ENCODE peak calls at places on chromosomes 13 and 19, in four cellular contexts. G is body of pancreas, C is mesenchymal stem cell, S is neural progenitor cell. X is an unnamed sample. For H3K4me1 and H3K27me3, the result is how much of the 10 kb centered on the place peaks cover.

GRCh38 chr19:1355974-1356865 is 27.5 kb upstream of the NDUFS7 start:
- DNase-seq in G (no peak), C (peak), S (peak), X (no peak)

GRCh38 chr13:77699059-77699680 is 1.7 kb downstream of the SLAIN1 start:
- DNase-seq in G (no peak), C (peak), S (no peak), X (no peak)

GRCh38 chr13:101596803-101597202 is 144.3 kb downstream of the ITGBL1 start:
- DNase-seq in G (no peak), C (no peak), S (no peak), X (no peak)

GRCh38 chr19:55638864-55639359 is 1.9 kb upstream of the ZNF580 start:
- DNase-seq in G (no peak), C (peak), S (peak), X (peak)

GRCh38 chr13:25932353-25932752 is 119.5 kb downstream of the SHISA2 start:
- DNase-seq in G (no peak), C (no peak), S (peak), X (no peak)

GRCh38 chr19:17848598-17849292 is 963 bp upstream of the JAK3 start:
- DNase-seq in G (no peak), C (no peak), S (peak), X (no peak)

GRCh38 chr19:16226878-16227836 is 29.4 kb downstream of the AP1M1 start:
- DNase-seq in G (no peak), C (no peak), S (no peak), X (no peak)

GRCh38 chr19:12090807-12091206 is 26.3 kb downstream of the ZNF844 start:
- DNase-seq in G (peak), C (peak), S (peak), X (peak)

GRCh38 chr19:43759515-43759914 is 4.8 kb upstream of the SMG9 start:
- DNase-seq in G (no peak), C (peak), S (no peak), X (peak)

GRCh38 chr19:2154587-2155075 is 3.3 kb upstream of the AP3D1 start:
- DNase-seq in G (no peak), C (no peak), S (no peak), X (peak)

GRCh38 chr19:18605546-18606280 is 886 bp downstream of the CRLF1 start:
- DNase-seq in G (no peak), C (no peak), S (peak), X (no peak)

GRCh38 chr13:66443926-66444325 is 786.2 kb downstream of the PCDH9 start:
- DNase-seq in G (no peak), C (peak), S (no peak), X (no peak)

GRCh38 chr13:112768795-112769411 is 79.1 kb downstream of the ATP11A start:
- DNase-seq in G (no peak), C (no peak), S (no peak), X (no peak)

GRCh38 chr19:45468803-45469131 is 971 bp downstream of the FOSB start:
- DNase-seq in G (no peak), C (no peak), S (no peak), X (peak)

GRCh38 chr13:51821666-51822065 is 17.7 kb upstream of the DHRS12 start:
- DNase-seq in G (no peak), C (no peak), S (no peak), X (no peak)

GRCh38 chr13:51822106-51822840 is 18.3 kb upstream of the DHRS12 start:
- DNase-seq in G (no peak), C (no peak), S (no peak), X (no peak)

GRCh38 chr13:51823861-51824260 is 19.9 kb upstream of the DHRS12 start:
- DNase-seq in G (no peak), C (no peak), S (no peak), X (no peak)

GRCh38 chr13:51825165-51825592 is 19.8 kb downstream of the TMEM272 start:
- DNase-seq in G (no peak), C (no peak), S (no peak), X (peak)

DNA sequence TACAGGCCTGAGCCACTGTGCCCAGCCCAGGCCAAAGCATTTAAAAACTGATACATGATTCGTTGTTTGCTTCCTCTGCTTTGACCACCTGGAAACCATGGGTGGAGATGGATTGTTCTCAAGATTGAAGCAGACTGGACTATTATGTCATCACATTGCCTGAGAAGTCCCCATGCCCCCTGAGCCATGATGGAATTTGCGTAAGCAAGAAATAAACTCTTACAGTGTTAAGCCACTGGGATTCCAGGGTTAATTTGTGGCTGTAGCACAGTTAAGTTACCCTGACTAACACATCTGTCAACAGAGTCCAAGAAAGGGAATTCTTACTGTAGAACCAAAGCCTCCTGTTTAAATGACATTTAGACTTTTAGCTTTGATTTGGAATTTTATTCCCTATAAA is 19.4 kb upstream of the DHRS12 start:
- DNase-seq in G (no peak), C (no peak), S (no peak), X (no peak)
- H3K4me1 ChIP-seq in G (under half), C (under half), S (under half), X (under half)

GRCh38 chr13:93180376-93180966 is 46.1 kb upstream of the GPC6 start:
- DNase-seq in G (no peak), C (peak), S (no peak), X (peak)
- H3K4me3 ChIP-seq in G (no peak), C (no peak), S (no peak), X (no peak)

GRCh38 chr19:30223866-30224688 is 148.1 kb upstream of the ZNF536 start:
- DNase-seq in G (no peak), C (no peak), S (no peak), X (no peak)
- H3K27me3 ChIP-seq in G (under half), C (half or more), S (half or more), X (under half)

DNA sequence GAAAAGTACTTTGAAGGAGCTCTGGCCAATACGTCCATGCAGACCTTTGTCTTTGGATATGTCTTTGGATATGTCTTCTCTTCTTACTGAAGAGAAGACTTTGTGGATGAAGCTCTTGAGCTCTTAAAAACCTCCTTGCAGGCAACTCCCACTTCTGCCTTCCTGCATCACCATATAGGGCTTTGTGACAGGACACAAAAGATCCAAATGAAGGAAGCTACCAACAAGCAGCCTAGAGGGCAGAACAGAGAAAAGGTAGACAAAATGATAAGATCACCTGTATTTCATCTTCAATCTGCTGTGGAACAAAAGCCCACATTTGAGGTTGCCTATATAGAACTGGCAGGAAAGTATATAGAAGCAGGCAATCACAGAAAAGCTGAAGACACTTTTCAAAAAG is 42.6 kb downstream of the N4BP2L1 start:
- DNase-seq in G (no peak), C (no peak), S (no peak), X (no peak)
- H3K4me1 ChIP-seq in G (under half), C (under half), S (under half), X (under half)

GRCh38 chr13:41229356-41229755 is 34.0 kb downstream of the MTRF1 start:
- DNase-seq in G (no peak), C (no peak), S (no peak), X (no peak)
- H3K4me3 ChIP-seq in G (no peak), C (no peak), S (no peak), X (no peak)

DNA sequence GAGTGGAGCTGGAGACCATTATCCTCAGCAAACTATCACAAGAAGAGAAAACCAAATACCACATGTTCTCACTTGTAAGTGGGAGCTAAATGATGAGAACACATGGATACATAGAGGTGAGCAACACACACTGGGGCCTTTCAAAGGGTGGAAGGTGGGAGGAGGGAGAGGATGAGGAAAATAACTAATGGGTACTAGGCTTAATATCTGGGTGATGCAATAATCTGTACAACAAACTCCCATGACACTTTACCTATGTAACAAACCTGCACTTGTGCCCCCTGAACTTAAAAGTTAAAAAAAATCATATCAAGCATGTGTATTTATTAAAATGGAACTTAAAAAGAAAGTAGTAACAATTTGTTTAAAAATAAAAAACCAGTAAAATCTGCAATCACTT is 5.0 kb downstream of the SIGLEC14 start:
- DNase-seq in G (no peak), C (no peak), S (no peak), X (no peak)
- H3K27me3 ChIP-seq in G (under half), C (under half), S (under half), X (under half)